ENCODE peak calls at places on chromosomes 12 and 14, in seven cellular contexts. Q, G, A, D, Z, X and K are unnamed samples.
A peak's percentile ranks its signal among the peaks of the same experiment; 100 is the strongest.

GRCh38 chr14:59244581-59244980 is 56.1 kb downstream of the DAAM1 start:
- DNase-seq in Q (no peak), G (no peak), A (no peak), D (no peak), Z (no peak), X (peak; percentile 30), K (peak; percentile 20)

GRCh38 chr14:24151404-24152080 is 4.2 kb downstream of the RNF31 start:
- DNase-seq in Q (no peak), G (no peak), A (no peak), D (no peak), Z (no peak), X (no peak), K (no peak)

GRCh38 chr12:102406033-102406584 is 74.3 kb downstream of the IGF1 start:
- DNase-seq in Q (peak; percentile 45), G (no peak), A (no peak), D (peak; percentile 42), Z (no peak), X (peak; percentile 28), K (no peak)

GRCh38 chr14:96267336-96267735 is 11.3 kb downstream of the BDKRB1 start:
- DNase-seq in Q (no peak), G (no peak), A (no peak), D (no peak), Z (no peak), X (no peak), K (no peak)

GRCh38 chr12:95096852-95097251 is 23.4 kb upstream of the NR2C1 start:
- DNase-seq in Q (peak; percentile 55), G (peak; percentile 47), A (no peak), D (no peak), Z (no peak), X (peak; percentile 28), K (no peak)

GRCh38 chr14:88305923-88306322 is 17.1 kb downstream of the KCNK10 start:
- DNase-seq in Q (no peak), G (no peak), A (no peak), D (no peak), Z (no peak), X (no peak), K (no peak)

GRCh38 chr14:58882577-58883018 is 244.8 kb downstream of the DACT1 start:
- DNase-seq in Q (no peak), G (no peak), A (no peak), D (no peak), Z (no peak), X (no peak), K (no peak)

GRCh38 chr14:32200368-32201195 is 1.3 kb upstream of the RNU6-7 start:
- DNase-seq in Q (no peak), G (no peak), A (peak; percentile 28), D (no peak), Z (no peak), X (no peak), K (no peak)

GRCh38 chr14:92883066-92883465 is 39.9 kb upstream of the CHGA start:
- DNase-seq in Q (no peak), G (no peak), A (no peak), D (no peak), Z (no peak), X (no peak), K (no peak)

GRCh38 chr14:20632448-20632830 is 9.1 kb downstream of the OR6S1 start:
- DNase-seq in Q (no peak), G (no peak), A (no peak), D (no peak), Z (no peak), X (no peak), K (no peak)

GRCh38 chr12:10497602-10498001 is 8.1 kb upstream of the EIF2S3B start:
- DNase-seq in Q (no peak), G (no peak), A (no peak), D (no peak), Z (no peak), X (no peak), K (no peak)

GRCh38 chr12:124150176-124150575 is 144.7 kb upstream of the RFLNA start:
- DNase-seq in Q (no peak), G (no peak), A (no peak), D (no peak), Z (no peak), X (no peak), K (no peak)

GRCh38 chr12:104864668-104865067 is 93.4 kb downstream of the SLC41A2 start:
- DNase-seq in Q (no peak), G (no peak), A (no peak), D (no peak), Z (no peak), X (no peak), K (no peak)

GRCh38 chr14:23604675-23605170 is 26.1 kb upstream of the JPH4 start:
- DNase-seq in Q (no peak), G (no peak), A (no peak), D (no peak), Z (no peak), X (no peak), K (no peak)

GRCh38 chr12:94761559-94761958 is 111.2 kb upstream of the TMCC3 start:
- DNase-seq in Q (no peak), G (no peak), A (no peak), D (no peak), Z (no peak), X (no peak), K (no peak)

GRCh38 chr14:57837267-57837666 is 28.6 kb downstream of the SLC35F4 start:
- DNase-seq in Q (no peak), G (no peak), A (no peak), D (no peak), Z (no peak), X (no peak), K (no peak)

GRCh38 chr12:84408936-84409335 is 503.7 kb downstream of the SLC6A15 start:
- DNase-seq in Q (no peak), G (no peak), A (no peak), D (no peak), Z (no peak), X (no peak), K (no peak)

GRCh38 chr12:16359512-16360491 is 12.4 kb downstream of the MGST1 start:
- DNase-seq in Q (peak; percentile 71), G (no peak), A (peak; percentile 61), D (peak; percentile 82), Z (no peak), X (peak; percentile 74), K (peak; percentile 87)

GRCh38 chr14:74257078-74257987 is 18.1 kb downstream of the VSX2 start:
- DNase-seq in Q (peak; percentile 44), G (peak; percentile 12), A (peak; percentile 14), D (peak; percentile 80), Z (peak; percentile 35), X (peak; percentile 40), K (peak; percentile 50)

GRCh38 chr14:24789277-24789832 is 155.4 kb upstream of the GZMB start:
- DNase-seq in Q (no peak), G (no peak), A (no peak), D (no peak), Z (no peak), X (no peak), K (no peak)

GRCh38 chr14:85532981-85533820 is 3.3 kb downstream of the FLRT2 start:
- DNase-seq in Q (peak; percentile 31), G (peak; percentile 72), A (no peak), D (peak; percentile 88), Z (no peak), X (peak; percentile 37), K (no peak)

GRCh38 chr12:22048351-22049041 is 2.5 kb downstream of the CMAS start:
- DNase-seq in Q (no peak), G (no peak), A (no peak), D (peak; percentile 10), Z (no peak), X (peak; percentile 28), K (no peak)

GRCh38 chr12:130199536-130200390 is 37.5 kb downstream of the FZD10 start:
- DNase-seq in Q (peak; percentile 11), G (no peak), A (no peak), D (peak; percentile 6), Z (no peak), X (no peak), K (no peak)

GRCh38 chr12:27226319-27226984 is 17.6 kb upstream of the STK38L start:
- DNase-seq in Q (no peak), G (no peak), A (no peak), D (peak; percentile 47), Z (no peak), X (peak; percentile 52), K (no peak)

GRCh38 chr12:4609071-4609470 is 39.8 kb downstream of the AKAP3 start:
- DNase-seq in Q (no peak), G (no peak), A (no peak), D (no peak), Z (no peak), X (no peak), K (no peak)

DNA sequence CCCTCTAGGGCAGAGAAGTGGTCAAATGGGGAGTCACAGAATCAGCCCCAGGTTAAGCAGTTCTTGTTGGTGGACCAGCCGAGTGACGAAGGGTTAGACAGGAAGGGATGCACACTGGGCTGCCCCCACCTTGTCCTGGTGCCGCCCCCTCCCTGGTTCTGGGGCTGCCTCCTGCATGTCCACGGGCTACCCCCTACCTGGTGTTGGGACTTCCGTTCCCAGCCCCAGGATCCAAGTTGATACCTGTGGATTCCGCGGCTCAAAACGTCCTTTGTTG is 76.0 kb downstream of the FBXL14 start:
- DNase-seq in Q (no peak), G (no peak), A (no peak), D (no peak), Z (no peak), X (no peak), K (no peak)
- H3K4me3 ChIP-seq in Q (no peak overlapping the region), G (no peak overlapping the region), A (no peak overlapping the region), D (no peak overlapping the region), Z (no peak overlapping the region), X (peak overlapping the region; percentile 15), K (no peak overlapping the region)

GRCh38 chr12:57755454-57756372 is 810 bp downstream of the MARCHF9 start:
- DNase-seq in Q (peak; percentile 67), G (no peak), A (peak; percentile 38), D (peak; percentile 50), Z (no peak), X (peak; percentile 70), K (peak; percentile 60)
- H3K4me1 ChIP-seq in Q (peaks cover 48% of the 10 kb centered on the region), G (peaks cover 9% of the 10 kb centered on the region), A (peaks cover 27% of the 10 kb centered on the region), D (peaks cover 31% of the 10 kb centered on the region), Z (peaks cover 5% of the 10 kb centered on the region), X (no peaks in the 10 kb centered on the region), K (peaks cover 16% of the 10 kb centered on the region)

GRCh38 chr12:113186666-113187325 is 1.3 kb downstream of the RITA1 start:
- DNase-seq in Q (no peak), G (no peak), A (no peak), D (no peak), Z (no peak), X (peak; percentile 42), K (no peak)
- H3K4me3 ChIP-seq in Q (peak overlapping the region; percentile 86), G (no peak overlapping the region), A (peak overlapping the region; percentile 88), D (peak overlapping the region; percentile 75), Z (no peak overlapping the region), X (peak overlapping the region; percentile 98), K (peak overlapping the region; percentile 93)

GRCh38 chr14:77031680-77032482 is 3.4 kb upstream of the IRF2BPL start:
- DNase-seq in Q (no peak), G (peak; percentile 29), A (no peak), D (no peak), Z (no peak), X (no peak), K (no peak)

GRCh38 chr14:77033622-77034521 is 5.4 kb upstream of the IRF2BPL start:
- DNase-seq in Q (peak; percentile 82), G (peak; percentile 80), A (peak; percentile 88), D (peak; percentile 91), Z (peak; percentile 83), X (peak; percentile 90), K (peak; percentile 90)

GRCh38 chr14:77035267-77035666 is 6.8 kb upstream of the IRF2BPL start:
- DNase-seq in Q (no peak), G (no peak), A (no peak), D (no peak), Z (no peak), X (no peak), K (no peak)

GRCh38 chr14:77032483-77032853 is 4.0 kb upstream of the IRF2BPL start:
- DNase-seq in Q (no peak), G (no peak), A (no peak), D (no peak), Z (no peak), X (no peak), K (no peak)

GRCh38 chr14:77032854-77033621 is 4.5 kb upstream of the IRF2BPL start:
- DNase-seq in Q (peak; percentile 91), G (peak; percentile 93), A (peak; percentile 53), D (peak; percentile 92), Z (peak; percentile 93), X (peak; percentile 90), K (peak; percentile 93)
- H3K4me1 ChIP-seq in Q (peaks cover 91% of the 10 kb centered on the region), G (peaks cover 25% of the 10 kb centered on the region), A (peaks cover 41% of the 10 kb centered on the region), D (peaks cover 29% of the 10 kb centered on the region), Z (peaks cover 20% of the 10 kb centered on the region), X (peaks cover 9% of the 10 kb centered on the region), K (peaks cover 32% of the 10 kb centered on the region)